ENCODE peak calls at places on chromosomes 6 and 20, in four cellular contexts. E is stomach, J is upper lobe of left lung, N is pancreas. Q is an unnamed sample.

GRCh38 chr20:30811896-30812671 is 445.4 kb upstream of the DEFB115 start:
- DNase-seq in N (no peak), J (peak; percentile 48), E (no peak), Q (peak; percentile 62)

GRCh38 chr6:4125933-4126864 is 9.2 kb downstream of the ECI2 start:
- DNase-seq in J (no peak), N (no peak), E (no peak), Q (no peak)

GRCh38 chr6:17280138-17280537 is 1.0 kb upstream of the RBM24 start:
- DNase-seq in J (no peak), E (no peak), N (no peak), Q (no peak)

GRCh38 chr6:48147101-48147500 is 36.1 kb upstream of the PTCHD4 start:
- DNase-seq in J (no peak), N (no peak), E (no peak), Q (no peak)

GRCh38 chr20:49132995-49133451 is 55.1 kb downstream of the STAU1 start:
- DNase-seq in N (peak; percentile 41), J (no peak), E (no peak), Q (peak; percentile 66)

GRCh38 chr20:9035129-9035528 is 33.8 kb upstream of the PLCB4 start:
- DNase-seq in J (no peak), E (no peak), N (no peak), Q (no peak)

GRCh38 chr6:158414900-158415299 is 102.6 kb downstream of the TULP4 start:
- DNase-seq in E (no peak), J (no peak), N (no peak), Q (no peak)

GRCh38 chr6:40923860-40924259 is 115.2 kb downstream of the UNC5CL start:
- DNase-seq in E (no peak), N (no peak), J (no peak), Q (no peak)

DNA sequence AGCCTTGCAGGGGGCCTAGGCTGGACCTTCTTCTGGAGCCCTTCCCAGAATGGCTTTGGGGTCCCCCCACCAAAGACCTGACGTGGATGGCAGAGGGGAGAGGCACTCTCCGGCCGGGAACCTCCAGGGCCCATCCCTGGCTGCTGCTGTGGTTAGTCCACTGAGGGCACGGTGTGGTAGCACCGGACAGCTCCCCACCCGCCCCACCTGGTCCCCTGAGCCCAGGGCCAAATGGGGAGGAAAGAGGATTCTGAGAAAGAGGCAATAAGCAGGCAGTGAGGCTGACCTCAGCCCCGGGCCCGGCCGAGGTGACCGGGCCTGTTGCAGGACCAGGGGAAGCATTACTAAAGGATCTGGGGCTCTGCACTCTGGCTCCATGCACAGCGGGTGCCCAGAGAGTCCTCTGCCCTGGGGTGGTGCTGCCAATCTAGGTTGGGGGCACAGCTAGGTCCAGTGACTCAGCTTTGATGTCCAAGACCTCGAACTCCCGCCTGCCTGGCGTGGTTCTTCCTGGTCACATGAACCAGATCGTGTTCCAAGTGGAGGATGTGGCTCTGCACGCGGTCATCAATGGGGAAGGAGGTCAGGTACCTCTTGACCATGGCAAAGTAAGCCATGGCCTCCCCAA is 2.2 kb downstream of the CENPB start:
- DNase-seq in J (peak; percentile 79), E (no peak), N (no peak), Q (no peak)
- H3K4me3 ChIP-seq in J (no peak overlapping the region), E (peak overlapping the region; percentile 61), N (no peak overlapping the region), Q (no peak overlapping the region)

DNA sequence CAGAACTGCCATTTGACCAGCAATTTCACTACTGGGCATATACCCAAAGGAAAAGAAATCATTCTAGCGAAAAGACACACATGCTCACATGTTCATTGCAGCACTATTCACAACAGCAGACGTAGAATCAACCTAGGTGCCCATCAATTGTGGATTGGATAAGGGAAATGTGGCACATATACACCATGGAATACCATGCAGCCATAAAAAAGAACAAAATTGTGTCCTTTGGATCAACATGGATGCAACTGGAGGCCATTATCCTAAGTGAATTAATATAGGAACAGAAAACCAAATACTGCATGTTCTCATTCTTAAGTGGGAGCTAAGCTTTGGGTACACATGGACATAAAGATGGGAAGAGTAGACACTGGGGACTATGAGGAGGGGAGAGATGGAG is 16.1 kb downstream of the RAET1E start:
- DNase-seq in J (no peak), N (no peak), E (no peak), Q (no peak)
- TF ChIP-seq CTCF in J (no peak), N (no peak), E (no peak), Q (no peak)

GRCh38 chr6:164439331-164439730 is 870.1 kb downstream of the C6orf118 start:
- DNase-seq in J (no peak), N (no peak), E (no peak), Q (no peak)
- H3K9me3 ChIP-seq in J (no peaks in the 10 kb centered on the region), N (no peaks in the 10 kb centered on the region), E (peaks cover 9% of the 10 kb centered on the region), Q (peaks cover 42% of the 10 kb centered on the region)

DNA sequence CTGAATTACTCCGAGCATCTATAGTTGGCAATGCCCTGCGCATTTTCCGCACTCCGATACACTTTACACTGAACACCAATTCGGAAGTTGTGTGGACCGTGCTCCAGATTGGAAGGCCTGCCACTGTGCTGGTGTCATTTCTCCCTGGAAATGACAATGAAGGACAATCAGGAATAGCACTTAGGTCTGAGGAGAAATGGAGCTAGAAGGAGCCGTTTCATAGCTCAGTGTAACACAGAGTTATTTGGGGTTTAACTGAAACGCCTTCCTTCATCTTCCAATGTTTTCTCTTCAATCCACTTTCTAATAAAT is 501 bp upstream of the PLA2G7 start:
- DNase-seq in N (no peak), E (no peak), J (no peak), Q (no peak)
- H3K4me3 ChIP-seq in N (no peak overlapping the region), E (peak overlapping the region; percentile 58), J (peak overlapping the region; percentile 51), Q (no peak overlapping the region)

DNA sequence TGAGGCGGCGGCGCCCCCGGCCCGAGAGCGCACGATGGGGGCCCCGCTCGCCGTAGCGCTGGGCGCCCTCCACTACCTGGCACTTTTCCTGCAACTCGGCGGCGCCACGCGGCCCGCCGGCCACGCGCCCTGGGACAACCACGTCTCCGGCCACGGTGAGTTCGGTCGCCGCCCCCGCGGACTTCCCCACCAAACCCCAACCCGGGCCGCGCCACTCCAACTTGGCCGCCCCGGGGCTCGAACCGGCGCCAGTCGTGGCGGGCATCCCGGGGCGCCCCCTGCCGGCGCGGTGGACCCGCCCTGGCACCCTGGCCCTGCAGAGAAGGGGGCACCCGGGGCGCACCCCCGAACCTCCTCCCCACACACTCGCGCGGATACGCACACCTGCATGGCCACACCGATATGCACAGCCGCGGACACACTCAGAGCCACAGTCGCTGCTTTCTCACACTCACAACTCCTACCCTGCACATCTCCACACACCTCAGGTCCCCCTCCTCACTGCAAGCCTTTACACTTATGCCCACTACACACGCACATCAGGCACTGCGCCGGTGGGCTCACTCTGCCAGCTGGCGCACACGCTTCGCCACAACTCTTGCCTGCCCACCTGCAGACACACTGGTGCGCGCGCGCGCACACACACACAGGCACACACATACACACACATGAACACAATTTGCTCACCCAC is 535 bp downstream of the VSTM2L start:
- DNase-seq in E (no peak), N (no peak), J (peak; percentile 87), Q (no peak)
- TF ChIP-seq CTCF in E (no peak), N (no peak), J (no peak), Q (no peak)

GRCh38 chr6:296151-297122 is 4.2 kb downstream of the DUSP22 start:
- DNase-seq in E (no peak), J (no peak), N (no peak), Q (no peak)
- H3K9me3 ChIP-seq in E (no peaks in the 10 kb centered on the region), J (no peaks in the 10 kb centered on the region), N (no peaks in the 10 kb centered on the region), Q (peaks cover 7% of the 10 kb centered on the region)

GRCh38 chr20:32968833-32969241 is 35.4 kb downstream of the SUN5 start:
- DNase-seq in N (no peak), J (no peak), E (no peak), Q (no peak)

GRCh38 chr20:32966382-32966781 is 37.9 kb downstream of the SUN5 start:
- DNase-seq in J (no peak), E (peak; percentile 18), N (no peak), Q (no peak)

GRCh38 chr20:32965581-32966373 is 38.5 kb downstream of the SUN5 start:
- DNase-seq in E (peak; percentile 22), J (no peak), N (no peak), Q (no peak)

GRCh38 chr20:32965115-32965514 is 39.1 kb downstream of the SUN5 start:
- DNase-seq in E (no peak), N (no peak), J (no peak), Q (no peak)

DNA sequence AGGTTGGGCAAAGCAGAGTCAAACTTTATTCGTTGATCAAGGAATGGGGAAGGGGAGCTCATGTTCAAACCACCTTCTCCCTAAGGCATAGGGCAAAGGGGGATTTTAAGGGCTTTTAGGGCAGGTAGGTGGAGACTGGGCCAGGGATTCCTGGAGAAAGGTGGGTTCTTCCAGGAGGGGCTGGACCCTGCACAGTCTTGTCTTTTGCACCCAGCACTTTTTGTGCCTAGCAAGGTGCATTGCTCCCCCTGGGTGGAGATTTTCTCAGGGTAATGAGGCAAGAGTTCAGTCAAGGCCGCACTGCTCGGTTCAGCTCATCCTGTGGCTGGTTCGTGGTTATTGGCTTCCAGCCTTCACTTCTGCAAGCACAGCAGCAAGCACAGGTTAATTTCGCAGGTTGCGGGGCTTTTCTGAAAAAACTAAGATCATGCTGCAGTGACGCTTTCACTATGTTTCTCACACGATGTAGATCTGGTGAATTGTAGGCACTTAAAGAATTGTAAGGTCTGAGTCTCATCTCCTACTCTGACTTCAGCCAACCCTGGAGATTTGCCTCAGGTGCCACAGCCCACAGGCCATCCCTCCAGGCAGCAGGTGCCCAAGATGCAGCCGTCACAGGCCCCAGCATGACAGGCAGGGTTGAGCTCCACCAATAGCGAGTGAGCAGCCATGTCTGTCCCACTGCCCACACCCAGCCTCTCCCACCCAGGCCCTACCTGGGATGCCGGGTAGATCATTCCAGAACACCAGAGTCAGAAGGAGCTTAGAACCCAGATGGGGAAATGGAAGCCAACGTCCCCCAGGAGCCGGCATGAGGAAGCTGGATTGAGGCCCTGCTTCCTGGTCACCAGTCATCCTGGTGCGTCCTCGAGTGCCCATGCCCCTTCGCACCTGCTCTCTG is 37.1 kb downstream of the SUN5 start:
- DNase-seq in J (no peak), E (peak; percentile 25), N (no peak), Q (peak; percentile 28)
- H3K4me3 ChIP-seq in J (no peak overlapping the region), E (no peak overlapping the region), N (no peak overlapping the region), Q (no peak overlapping the region)

GRCh38 chr20:45395114-45395415 is 13.0 kb upstream of the DBNDD2 start:
- DNase-seq in N (no peak), E (no peak), J (peak; percentile 36), Q (no peak)

GRCh38 chr20:45391559-45391958 is 13.4 kb upstream of the TP53TG5 start:
- DNase-seq in J (no peak), N (no peak), E (no peak), Q (no peak)

GRCh38 chr20:45390931-45391330 is 12.8 kb upstream of the TP53TG5 start:
- DNase-seq in N (no peak), J (no peak), E (no peak), Q (no peak)

GRCh38 chr20:45394221-45395113 is 13.6 kb upstream of the DBNDD2 start:
- DNase-seq in E (no peak), N (no peak), J (peak; percentile 59), Q (no peak)

DNA sequence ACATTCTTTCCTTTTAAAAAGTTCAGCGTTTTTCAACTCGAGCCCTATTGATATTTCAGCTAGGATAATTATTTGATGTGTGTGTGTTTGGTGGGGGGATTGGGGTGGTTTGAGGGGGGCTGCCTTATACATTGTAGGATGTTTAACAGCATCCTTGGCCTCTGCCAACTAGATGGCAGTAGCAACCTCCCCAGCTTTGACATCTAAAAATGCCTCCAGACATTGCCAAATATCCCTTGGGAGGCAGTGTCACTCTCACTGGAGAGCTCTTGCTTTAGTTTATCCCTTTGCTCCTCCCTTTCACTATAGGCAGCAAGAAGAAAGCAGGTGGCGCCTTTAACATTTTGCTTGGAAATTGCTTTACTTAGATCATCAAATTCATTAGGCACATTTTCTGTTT is 14.6 kb upstream of the TP53TG5 start:
- DNase-seq in N (no peak), J (no peak), E (no peak), Q (no peak)
- TF ChIP-seq CTCF in N (no peak), J (no peak), E (no peak), Q (no peak)

Q was measured in mucosa of descending colon.